ENCODE peak calls at places on chromosomes 16 and 17, in five cellular contexts. W, M, E, T and H are unnamed samples.

GRCh38 chr17:45436625-45437460 is 4.2 kb upstream of the ARHGAP27 start:
- DNase-seq in W (no peak), M (no peak), E (no peak), T (no peak), H (no peak)

GRCh38 chr16:83353241-83353640 is 454.5 kb upstream of the HSBP1 start:
- DNase-seq in W (no peak), M (no peak), E (no peak), T (no peak), H (no peak)

GRCh38 chr16:75267631-75268264 is 16.3 kb upstream of the BCAR1 start:
- DNase-seq in W (no peak), M (no peak), E (peak), T (peak), H (no peak)

GRCh38 chr17:74454197-74455024 is 12.0 kb upstream of the CD300A start:
- DNase-seq in W (no peak), M (peak), E (no peak), T (peak), H (peak)

GRCh38 chr17:50212121-50212843 is 10.9 kb upstream of the COL1A1 start:
- DNase-seq in W (no peak), M (no peak), E (no peak), T (no peak), H (no peak)

GRCh38 chr17:1606352-1606985 is 22.2 kb downstream of the SLC43A2 start:
- DNase-seq in W (no peak), M (peak), E (no peak), T (peak), H (no peak)

GRCh38 chr16:85460983-85461813 is 151.9 kb upstream of the GSE1 start:
- DNase-seq in W (no peak), M (no peak), E (peak), T (no peak), H (no peak)

GRCh38 chr17:59378621-59379194 is 47.3 kb downstream of the YPEL2 start:
- DNase-seq in W (no peak), M (no peak), E (no peak), T (no peak), H (no peak)